ENCODE peak calls at places on chromosomes 6 and 20, in ten cellular contexts. S is H9; D is testis; K is mesenchymal stem cell; P is CD8-positive, alpha-beta T cell; O is PC-3; M is K562; I is foreskin keratinocyte; A is CD8-positive, alpha-beta memory T cell; H is psoas muscle. Z is an unnamed sample. For H3K4me1 and H3K27me3, the result is how much of the 10 kb centered on the place peaks cover.

GRCh38 chr20:34246126-34246626 is 5.0 kb downstream of the ASIP start:
- DNase-seq in S (no peak), D (no peak), K (no peak), P (no peak), O (no peak), M (no peak), I (no peak), A (no peak), H (no peak), Z (no peak)

GRCh38 chr6:21885101-21885500 is 291.6 kb downstream of the SOX4 start:
- DNase-seq in S (no peak), D (no peak), K (no peak), P (no peak), O (no peak), M (no peak), I (no peak), A (no peak), H (no peak), Z (no peak)

GRCh38 chr6:80586242-80586641 is 479.8 kb downstream of the BCKDHB start:
- DNase-seq in S (no peak), D (no peak), K (no peak), P (no peak), O (no peak), M (no peak), I (no peak), A (no peak), H (no peak), Z (no peak)

GRCh38 chr6:157343732-157344131 is 20.4 kb upstream of the TMEM242 start:
- DNase-seq in S (no peak), D (no peak), K (no peak), P (no peak), O (no peak), M (no peak), I (no peak), A (no peak), H (no peak), Z (no peak)

GRCh38 chr20:46894971-46895905 is 595 bp downstream of the EYA2 start:
- DNase-seq in S (peak), D (peak), K (no peak), P (no peak), O (peak), M (no peak), I (peak), A (no peak), H (peak), Z (no peak)

GRCh38 chr6:49923826-49924225 is 40.1 kb downstream of the DEFB114 start:
- DNase-seq in S (peak), D (no peak), K (no peak), P (no peak), O (no peak), M (no peak), I (no peak), A (no peak), H (no peak), Z (no peak)

GRCh38 chr6:63635165-63635562 is 438 bp upstream of the PHF3 start:
- DNase-seq in S (no peak), D (peak), K (no peak), P (no peak), O (no peak), M (no peak), I (no peak), A (no peak), H (no peak), Z (no peak)

GRCh38 chr6:47197672-47198640 is 111.7 kb downstream of the TNFRSF21 start:
- DNase-seq in S (no peak), D (no peak), K (peak), P (no peak), O (no peak), M (no peak), I (peak), A (no peak), H (no peak), Z (no peak)

GRCh38 chr20:12627485-12627884 is 381.3 kb upstream of the SPTLC3 start:
- DNase-seq in S (no peak), D (no peak), K (peak), P (no peak), O (no peak), M (no peak), I (no peak), A (no peak), H (no peak), Z (no peak)

GRCh38 chr6:47182291-47182957 is 127.3 kb downstream of the TNFRSF21 start:
- DNase-seq in S (no peak), D (no peak), K (no peak), P (no peak), O (peak), M (no peak), I (no peak), A (no peak), H (no peak), Z (no peak)

GRCh38 chr20:36447101-36447500 is 94.2 kb upstream of the MYL9 start:
- DNase-seq in S (no peak), D (no peak), K (no peak), P (no peak), O (peak), M (no peak), I (peak), A (no peak), H (no peak), Z (no peak)

GRCh38 chr20:5171074-5171789 is 44.4 kb downstream of the CDS2 start:
- DNase-seq in S (peak), D (peak), K (peak), P (no peak), O (no peak), M (no peak), I (no peak), A (no peak), H (peak), Z (no peak)

GRCh38 chr20:46551508-46552280 is 1.2 kb upstream of the OCSTAMP start:
- DNase-seq in S (no peak), D (no peak), K (no peak), P (no peak), O (no peak), M (no peak), I (no peak), A (no peak), H (no peak), Z (no peak)

GRCh38 chr6:41488392-41489129 is 57.6 kb upstream of the FOXP4 start:
- DNase-seq in S (peak), D (no peak), K (peak), P (no peak), O (no peak), M (no peak), I (no peak), A (no peak), H (no peak), Z (no peak)

GRCh38 chr20:19094959-19095541 is 117.4 kb upstream of the SLC24A3 start:
- DNase-seq in S (no peak), D (no peak), K (no peak), P (no peak), O (peak), M (no peak), I (no peak), A (no peak), H (no peak), Z (no peak)

GRCh38 chr6:96821034-96821433 is 16.2 kb downstream of the GPR63 start:
- DNase-seq in S (no peak), D (no peak), K (no peak), P (no peak), O (no peak), M (no peak), I (no peak), A (no peak), H (no peak), Z (no peak)

GRCh38 chr6:162442675-162443074 is 284.9 kb downstream of the PRKN start:
- DNase-seq in S (peak), D (peak), K (peak), P (no peak), O (no peak), M (peak), I (no peak), A (no peak), H (no peak), Z (no peak)

GRCh38 chr20:39640147-39640546 is 678.0 kb downstream of the DHX35 start:
- DNase-seq in S (no peak), D (no peak), K (no peak), P (no peak), O (no peak), M (no peak), I (no peak), A (no peak), H (no peak), Z (no peak)

GRCh38 chr6:165827190-165827518 is 164.1 kb upstream of the PDE10A start:
- DNase-seq in S (no peak), D (no peak), K (no peak), P (no peak), O (no peak), M (no peak), I (no peak), A (no peak), H (no peak), Z (no peak)

GRCh38 chr6:168133186-168133585 is 54.2 kb upstream of the FRMD1 start:
- DNase-seq in S (peak), D (peak), K (peak), P (no peak), O (no peak), M (no peak), I (no peak), A (no peak), H (peak), Z (no peak)

GRCh38 chr6:157228421-157229218 is 94.7 kb downstream of the TMEM242 start:
- DNase-seq in S (no peak), D (no peak), K (no peak), P (no peak), O (no peak), M (peak), I (no peak), A (no peak), H (no peak), Z (no peak)

GRCh38 chr20:32524871-32525501 is 60.1 kb downstream of the NOL4L start:
- DNase-seq in S (no peak), D (peak), K (no peak), P (no peak), O (no peak), M (no peak), I (no peak), A (no peak), H (peak), Z (no peak)

GRCh38 chr6:111552999-111553398 is 52.7 kb downstream of the TRAF3IP2 start:
- DNase-seq in S (no peak), D (no peak), K (no peak), P (no peak), O (no peak), M (no peak), I (no peak), A (no peak), H (no peak), Z (no peak)

GRCh38 chr6:6230286-6230685 is 90.2 kb downstream of the F13A1 start:
- DNase-seq in S (no peak), D (no peak), K (no peak), P (no peak), O (no peak), M (no peak), I (no peak), A (no peak), H (no peak), Z (no peak)

GRCh38 chr20:22282696-22283095 is 301.7 kb downstream of the FOXA2 start:
- DNase-seq in S (no peak), D (peak), K (no peak), P (no peak), O (no peak), M (peak), I (no peak), A (no peak), H (no peak), Z (no peak)

GRCh38 chr6:30875244-30876038 is 8.9 kb upstream of the DDR1 start:
- DNase-seq in S (no peak), D (peak), K (no peak), P (no peak), O (no peak), M (peak), I (peak), A (no peak), H (no peak), Z (no peak)

GRCh38 chr6:98835149-98836024 is 1.0 kb downstream of the POU3F2 start:
- DNase-seq in S (peak), D (no peak), K (no peak), P (no peak), O (no peak), M (no peak), I (no peak), A (no peak), H (no peak), Z (no peak)

GRCh38 chr6:46746691-46747090 is at the start of gene ANKRD66:
- DNase-seq in S (no peak), D (no peak), K (no peak), P (no peak), O (no peak), M (no peak), I (no peak), A (no peak), H (no peak), Z (no peak)

GRCh38 chr6:14874975-14875677 is 370.7 kb upstream of the JARID2 start:
- DNase-seq in S (no peak), D (no peak), K (no peak), P (no peak), O (no peak), M (no peak), I (no peak), A (no peak), H (no peak), Z (no peak)

GRCh38 chr6:14875678-14876063 is 370.2 kb upstream of the JARID2 start:
- DNase-seq in S (no peak), D (no peak), K (peak), P (no peak), O (no peak), M (no peak), I (no peak), A (no peak), H (no peak), Z (no peak)

GRCh38 chr6:14873132-14873531 is 372.7 kb upstream of the JARID2 start:
- DNase-seq in S (no peak), D (no peak), K (no peak), P (no peak), O (no peak), M (no peak), I (no peak), A (no peak), H (no peak), Z (no peak)

GRCh38 chr6:14871196-14871595 is 374.7 kb upstream of the JARID2 start:
- DNase-seq in S (no peak), D (no peak), K (no peak), P (no peak), O (no peak), M (no peak), I (peak), A (no peak), H (no peak), Z (no peak)

GRCh38 chr6:14873781-14874446 is 372.0 kb upstream of the JARID2 start:
- DNase-seq in S (no peak), D (no peak), K (no peak), P (no peak), O (no peak), M (no peak), I (no peak), A (no peak), H (no peak), Z (no peak)
- H3K4me1 ChIP-seq in S (under half), D (under half), K (under half), P (under half), O (under half), M (under half), I (under half), A (under half), H (under half), Z (under half)

DNA sequence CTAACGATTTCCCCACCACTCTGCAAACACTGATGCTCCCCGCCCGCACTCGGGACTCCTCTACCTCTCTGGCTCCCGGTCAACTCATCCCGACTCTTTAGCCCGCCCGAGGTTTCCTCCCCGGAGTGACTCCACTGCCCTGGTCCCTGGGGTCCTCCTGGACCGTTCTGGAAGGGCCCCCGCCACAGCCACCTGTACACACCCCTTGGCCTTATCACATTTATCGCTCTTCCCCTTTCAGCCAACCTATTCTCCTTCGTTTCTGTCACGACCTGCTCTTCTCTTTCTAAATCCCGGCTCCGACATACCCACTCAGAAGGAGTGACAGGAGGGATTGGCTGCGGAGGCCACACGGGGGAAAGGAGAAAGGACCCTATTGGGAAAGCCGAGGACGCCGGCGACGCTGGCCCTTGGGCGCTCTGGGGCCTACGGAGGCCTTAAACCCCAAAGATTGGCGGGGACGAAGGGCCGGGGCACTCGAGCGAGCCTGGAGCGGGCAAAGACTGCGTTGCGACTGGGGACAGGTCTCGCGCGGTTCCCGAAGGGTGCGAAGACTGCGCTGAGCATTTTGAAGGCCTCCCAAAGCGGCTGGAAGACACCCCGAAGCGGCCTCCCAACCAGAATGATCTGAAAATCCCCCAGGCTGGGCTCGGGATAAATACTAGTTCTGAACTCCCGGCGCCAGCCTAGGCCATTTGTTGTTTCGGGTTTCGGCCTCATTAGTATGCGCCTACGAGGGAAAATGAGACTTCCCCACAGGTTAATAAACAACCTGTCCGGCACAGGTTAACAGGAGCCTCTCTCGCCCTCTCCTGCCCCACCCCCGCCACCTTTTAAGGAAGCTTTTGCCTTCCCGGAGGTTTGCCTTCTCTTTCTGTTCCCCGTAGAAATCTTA is 9.2 kb downstream of the SIM1 start:
- DNase-seq in S (peak), D (no peak), K (no peak), P (no peak), O (no peak), M (no peak), I (no peak), A (no peak), H (no peak), Z (no peak)
- H3K27me3 ChIP-seq in S (half or more), D (under half), K (half or more), P (half or more), O (under half), M (half or more), I (half or more), A (half or more), H (under half), Z (half or more)

DNA sequence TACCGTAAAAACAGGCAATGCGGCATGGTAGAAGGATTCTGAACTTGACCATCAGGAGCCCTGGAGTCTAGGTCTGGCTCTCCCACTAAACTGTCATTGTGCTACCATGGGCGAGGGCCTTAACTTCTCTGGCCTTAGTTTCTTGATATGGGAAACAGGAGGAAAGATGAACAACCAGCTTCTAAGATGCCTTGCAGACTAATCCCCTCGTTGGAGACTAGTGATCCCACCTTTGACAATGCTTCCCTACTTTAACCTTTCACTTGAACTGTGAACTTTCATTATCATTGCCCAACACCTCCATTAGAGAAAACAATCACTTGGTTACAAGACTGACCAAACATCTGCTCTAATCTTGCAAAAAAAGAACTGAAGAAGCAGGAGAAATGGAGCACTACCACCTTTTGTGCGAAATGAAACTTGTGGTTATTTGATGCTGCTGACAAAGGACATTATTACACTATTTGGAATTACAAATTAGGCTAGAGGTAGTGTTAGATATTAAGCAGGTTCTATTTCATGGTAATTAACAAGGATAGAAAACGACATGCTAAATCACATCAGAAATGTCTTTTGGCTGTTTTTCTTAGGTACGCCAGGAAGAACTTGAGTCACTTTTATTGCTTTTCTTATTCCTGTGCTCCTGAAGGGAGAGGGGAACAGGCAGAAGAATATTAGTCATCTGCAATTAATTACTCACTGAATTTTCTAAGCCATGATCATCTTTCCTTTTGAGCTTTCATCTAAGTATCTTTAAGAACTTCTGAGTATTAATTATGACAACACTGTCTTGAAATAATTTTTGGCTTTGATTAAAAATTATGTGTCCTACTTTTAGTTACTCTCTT is 39.1 kb upstream of the ARHGAP18 start:
- DNase-seq in S (no peak), D (no peak), K (peak), P (no peak), O (peak), M (no peak), I (peak), A (no peak), H (no peak), Z (no peak)
- H3K27ac ChIP-seq in S (no peak), D (no peak), K (peak), P (peak), O (peak), M (no peak), I (peak), A (peak), H (peak), Z (peak)

GRCh38 chr6:33428891-33429744 is 9.3 kb downstream of the SYNGAP1 start:
- DNase-seq in S (no peak), D (no peak), K (no peak), P (no peak), O (no peak), M (no peak), I (no peak), A (no peak), H (no peak), Z (no peak)

GRCh38 chr6:33430991-33431879 is 11.4 kb downstream of the SYNGAP1 start:
- DNase-seq in S (peak), D (peak), K (peak), P (peak), O (no peak), M (peak), I (no peak), A (peak), H (peak), Z (peak)

GRCh38 chr6:33430334-33430733 is 10.5 kb downstream of the SYNGAP1 start:
- DNase-seq in S (no peak), D (no peak), K (peak), P (no peak), O (no peak), M (no peak), I (no peak), A (no peak), H (no peak), Z (no peak)

GRCh38 chr6:33428219-33428890 is 8.5 kb downstream of the SYNGAP1 start:
- DNase-seq in S (peak), D (no peak), K (peak), P (no peak), O (peak), M (peak), I (no peak), A (no peak), H (no peak), Z (no peak)

DNA sequence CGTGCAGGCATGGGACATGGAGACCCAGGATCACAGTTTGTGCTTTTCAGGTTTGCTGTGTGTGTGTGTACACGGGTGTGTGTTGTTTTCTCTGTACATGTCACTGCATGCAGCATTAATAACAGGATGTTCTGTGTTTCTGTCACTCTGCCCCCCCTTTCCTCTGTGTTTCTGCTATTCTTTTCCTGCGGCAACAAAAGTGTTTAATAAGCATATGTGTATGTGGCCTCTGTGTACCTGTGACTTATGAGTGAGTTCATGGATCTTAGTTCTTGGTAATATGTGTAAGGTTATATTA is 9.8 kb downstream of the SYNGAP1 start:
- DNase-seq in S (no peak), D (no peak), K (no peak), P (no peak), O (no peak), M (no peak), I (no peak), A (no peak), H (no peak), Z (no peak)
- H3K4me1 ChIP-seq in S (under half), D (under half), K (half or more), P (half or more), O (under half), M (half or more), I (under half), A (half or more), H (under half), Z (half or more)

GRCh38 chr20:62512812-62513211 is 37.0 kb upstream of the GATA5 start:
- DNase-seq in S (no peak), D (no peak), K (no peak), P (no peak), O (no peak), M (no peak), I (no peak), A (no peak), H (no peak), Z (no peak)
- H3K27me3 ChIP-seq in S (under half), D (under half), K (under half), P (under half), O (under half), M (under half), I (under half), A (under half), H (under half), Z (under half)

GRCh38 chr6:158474961-158475343 is 84.9 kb upstream of the TMEM181 start:
- DNase-seq in S (no peak), D (no peak), K (peak), P (no peak), O (peak), M (no peak), I (peak), A (no peak), H (no peak), Z (no peak)
- H3K27ac ChIP-seq in S (no peak), D (peak), K (peak), P (no peak), O (peak), M (no peak), I (no peak), A (no peak), H (no peak), Z (no peak)

GRCh38 chr6:56756219-56756789 is 113.6 kb upstream of the DST start:
- DNase-seq in S (no peak), D (no peak), K (peak), P (no peak), O (peak), M (no peak), I (no peak), A (no peak), H (no peak), Z (no peak)
- H3K4me1 ChIP-seq in S (under half), D (under half), K (under half), P (under half), O (under half), M (under half), I (under half), A (under half), H (half or more), Z (under half)

GRCh38 chr20:43915209-43916072 is 789 bp downstream of the TOX2 start:
- DNase-seq in S (peak), D (peak), K (peak), P (peak), O (no peak), M (no peak), I (no peak), A (peak), H (no peak), Z (peak)
- H3K27me3 ChIP-seq in S (under half), D (under half), K (half or more), P (under half), O (under half), M (under half), I (half or more), A (under half), H (half or more), Z (under half)

Z was measured in effector memory CD4-positive, alpha-beta T cell.